ENCODE peak calls at places on chromosomes 16 and 17, in seven cellular contexts. F is small intestine; A is effector CD4-positive, alpha-beta T cell; M is NCI-H1436; E is fibroblast of gingiva; L is activated T-helper 1 cell treated with anti-CD3 and anti-CD28 coated beads, Interleukin-12 subunit alpha, Interleukin-12 subunit beta, Interleukin-2, Interleukin-4 antibody, amounts not matched to agents 30 ng/mL and 10 ng/mL and 1 ng/mL, durations not matched to agents 14 hours and 24 hours and 36 hours; V is AG04450. N is an unnamed sample.

GRCh38 chr16:50942143-50942542 is 200.3 kb downstream of the CYLD start:
- DNase-seq in V (no peak), A (no peak), M (no peak), F (no peak), E (no peak), L (no peak), N (no peak)

GRCh38 chr17:31371511-31372097 is 19.9 kb upstream of the RAB11FIP4 start:
- DNase-seq in V (no peak), L (no peak), F (no peak), A (no peak), M (no peak), E (no peak), N (no peak)

GRCh38 chr17:76252040-76252954 is 12.0 kb upstream of the RNF157 start:
- DNase-seq in A (no peak), F (peak), E (peak), M (no peak), V (peak), L (peak), N (peak)

GRCh38 chr17:42781639-42782401 is 1.4 kb downstream of the WNK4 start:
- DNase-seq in L (no peak), M (no peak), F (no peak), V (no peak), E (no peak), A (no peak), N (no peak)

GRCh38 chr17:33241390-33241789 is 51.7 kb downstream of the ASIC2 start:
- DNase-seq in F (no peak), V (no peak), M (no peak), L (no peak), A (no peak), E (no peak), N (no peak)

GRCh38 chr17:82405051-82405450 is 13.1 kb upstream of the HEXD start:
- DNase-seq in L (no peak), M (no peak), A (no peak), F (no peak), E (no peak), V (no peak), N (no peak)

GRCh38 chr17:2064980-2065785 is 10.3 kb downstream of the HIC1 start:
- DNase-seq in F (no peak), V (no peak), E (peak), M (no peak), L (peak), A (no peak), N (no peak)

GRCh38 chr17:73933164-73933766 is 270.2 kb upstream of the RPL38 start:
- DNase-seq in A (no peak), V (no peak), L (no peak), E (no peak), M (no peak), F (no peak), N (no peak)

GRCh38 chr17:77196251-77196650 is 55.5 kb downstream of the SEC14L1 start:
- DNase-seq in A (no peak), F (no peak), E (no peak), M (no peak), L (no peak), V (no peak), N (no peak)

GRCh38 chr17:62650587-62650986 is 23.1 kb downstream of the MRC2 start:
- DNase-seq in M (no peak), V (no peak), E (no peak), L (no peak), A (no peak), F (no peak), N (no peak)

GRCh38 chr17:35390663-35391062 is 17.2 kb upstream of the SLFN11 start:
- DNase-seq in V (no peak), E (peak), L (no peak), M (no peak), F (no peak), A (no peak), N (no peak)

GRCh38 chr17:83200746-83201145 is 121.3 kb downstream of the METRNL start:
- DNase-seq in A (no peak), V (no peak), F (no peak), L (no peak), M (no peak), E (no peak), N (no peak)

GRCh38 chr17:18377437-18378204 is at the start of gene EVPLL:
- DNase-seq in M (no peak), A (no peak), L (no peak), V (no peak), E (peak), F (peak), N (no peak)

GRCh38 chr16:72989203-72989991 is 58.5 kb downstream of the ZFHX3 start:
- DNase-seq in M (no peak), V (peak), A (no peak), F (no peak), L (no peak), E (peak), N (no peak)

GRCh38 chr17:74859439-74860228 is at the start of gene GRIN2C:
- DNase-seq in F (no peak), L (peak), A (peak), E (no peak), M (peak), V (no peak), N (peak)

GRCh38 chr16:57341062-57341440 is 17.5 kb upstream of the CCL22 start:
- DNase-seq in F (no peak), V (no peak), M (no peak), L (no peak), A (no peak), E (no peak), N (no peak)